ENCODE peak calls at places on chromosomes 5 and 9, in five cellular contexts. F is H1, N is adipocyte, E is stomach, D is ovary. R is an unnamed sample. For H3K4me1, the result is how much of the 10 kb centered on the place peaks cover.

GRCh38 chr5:58056546-58056945 is 403.3 kb downstream of the PLK2 start:
- DNase-seq in D (no peak), F (no peak), N (no peak), E (no peak), R (peak)

GRCh38 chr5:124036786-124037185 is 524.8 kb downstream of the CSNK1G3 start:
- DNase-seq in F (no peak), D (no peak), N (no peak), E (no peak), R (no peak)

GRCh38 chr9:104074876-104075275 is 19.2 kb upstream of the SMC2 start:
- DNase-seq in E (no peak), F (no peak), N (peak), D (no peak), R (no peak)

GRCh38 chr9:114347675-114348074 is 18.0 kb downstream of the ORM2 start:
- DNase-seq in D (no peak), F (no peak), N (no peak), E (no peak), R (no peak)

GRCh38 chr9:75054373-75055001 is 26.4 kb upstream of the CARNMT1 start:
- DNase-seq in N (no peak), F (no peak), D (no peak), E (no peak), R (no peak)

GRCh38 chr9:77735515-77735914 is 87.4 kb upstream of the GNA14 start:
- DNase-seq in F (no peak), D (no peak), E (no peak), N (no peak), R (peak)

GRCh38 chr9:90867101-90867500 is 65.5 kb downstream of the SYK start:
- DNase-seq in E (no peak), N (no peak), F (peak), D (no peak), R (no peak)

GRCh38 chr9:10403283-10403682 is 209.5 kb downstream of the PTPRD start:
- DNase-seq in E (no peak), N (no peak), F (no peak), D (no peak), R (no peak)

GRCh38 chr9:33233659-33234335 is 6.2 kb upstream of the SPINK4 start:
- DNase-seq in D (no peak), F (no peak), N (peak), E (peak), R (peak)

GRCh38 chr9:94870793-94871558 is 144.5 kb downstream of the AOPEP start:
- DNase-seq in D (no peak), E (no peak), N (no peak), F (peak), R (no peak)

GRCh38 chr9:131773911-131774379 is 34.1 kb upstream of the RAPGEF1 start:
- DNase-seq in F (peak), N (peak), D (peak), E (peak), R (peak)

GRCh38 chr9:118809160-118809625 is 560.0 kb downstream of the BRINP1 start:
- DNase-seq in N (no peak), E (no peak), F (peak), D (no peak), R (no peak)

GRCh38 chr9:116686693-116687073 is 422 bp upstream of the TRIM32 start:
- DNase-seq in D (peak), N (peak), F (no peak), E (no peak), R (no peak)

GRCh38 chr5:984774-985173 is 23.8 kb upstream of the NKD2 start:
- DNase-seq in N (no peak), D (no peak), E (no peak), F (no peak), R (no peak)

GRCh38 chr5:16574789-16575785 is 41.7 kb downstream of the RETREG1 start:
- DNase-seq in E (no peak), D (no peak), F (no peak), N (peak), R (no peak)

GRCh38 chr5:150487199-150488061 is 20.5 kb upstream of the NDST1 start:
- DNase-seq in E (peak), N (peak), F (no peak), D (peak), R (peak)

GRCh38 chr5:68746220-68747076 is 347.4 kb upstream of the SLC30A5 start:
- DNase-seq in D (no peak), E (no peak), N (no peak), F (no peak), R (no peak)

DNA sequence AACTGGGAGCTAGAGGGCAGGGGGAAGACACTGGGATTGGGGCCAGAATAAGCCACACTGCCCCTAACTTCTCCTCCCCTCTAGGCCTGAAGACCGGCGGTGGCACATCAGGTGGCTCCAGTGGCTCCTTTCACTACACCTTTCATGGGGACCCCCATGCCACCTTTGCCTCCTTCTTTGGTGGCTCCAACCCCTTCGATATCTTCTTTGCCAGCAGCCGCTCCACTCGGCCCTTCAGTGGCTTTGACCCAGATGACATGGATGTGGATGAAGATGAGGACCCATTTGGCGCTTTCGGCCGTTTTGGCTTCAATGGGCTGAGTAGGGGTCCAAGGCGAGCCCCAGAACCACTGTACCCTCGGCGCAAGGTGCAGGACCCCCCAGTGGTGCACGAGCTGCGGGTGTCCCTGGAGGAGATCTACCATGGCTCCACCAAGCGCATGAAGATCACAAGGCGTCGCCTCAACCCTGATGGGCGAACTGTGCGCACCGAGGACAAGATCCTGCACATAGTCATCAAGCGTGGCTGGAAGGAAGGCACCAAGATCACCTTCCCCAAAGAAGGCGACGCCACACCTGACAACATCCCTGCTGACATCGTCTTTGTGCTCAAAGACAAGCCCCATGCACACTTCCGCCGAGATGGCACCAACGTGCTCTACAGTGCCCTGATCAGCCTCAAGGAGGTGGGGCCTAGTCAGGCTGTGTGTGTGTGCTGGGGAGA is 6.8 kb downstream of the DNAJB5 start:
- DNase-seq in F (no peak), N (no peak), D (no peak), E (no peak), R (no peak)
- H3K4me1 ChIP-seq in F (under half), N (half or more), D (under half), E (half or more), R (under half)

GRCh38 chr5:76476639-76477038 is 73.6 kb downstream of the IQGAP2 start:
- DNase-seq in F (no peak), E (no peak), N (no peak), D (no peak), R (no peak)
- H3K4me1 ChIP-seq in F (under half), E (half or more), N (under half), D (under half), R (under half)

DNA sequence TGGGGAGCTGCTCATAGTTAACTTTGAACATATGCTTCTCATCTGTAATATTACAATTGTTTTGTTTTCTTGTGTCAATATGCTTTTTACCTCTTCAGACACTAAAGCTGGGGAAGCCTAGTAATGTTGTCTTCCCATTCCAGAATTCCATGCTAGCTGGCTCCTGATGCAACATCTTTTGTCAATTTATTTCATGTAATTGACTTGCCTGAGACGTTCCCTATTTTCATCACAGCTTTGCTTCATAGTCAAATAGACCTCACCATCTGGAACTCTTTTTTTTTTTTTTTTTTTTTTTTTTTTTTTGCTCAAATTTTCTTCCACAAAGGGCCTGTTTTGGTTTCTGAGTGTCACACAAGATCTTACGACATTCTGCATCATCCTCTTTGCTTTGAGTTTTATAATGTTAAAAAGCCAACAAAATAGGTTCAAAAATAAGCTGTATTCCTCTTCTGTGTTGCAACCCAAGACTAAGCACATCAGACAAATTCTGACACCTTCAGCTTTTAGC is 235.3 kb downstream of the NR3C1 start:
- DNase-seq in F (no peak), D (no peak), N (peak), E (no peak), R (no peak)
- H3K4me1 ChIP-seq in F (under half), D (under half), N (under half), E (under half), R (under half)

DNA sequence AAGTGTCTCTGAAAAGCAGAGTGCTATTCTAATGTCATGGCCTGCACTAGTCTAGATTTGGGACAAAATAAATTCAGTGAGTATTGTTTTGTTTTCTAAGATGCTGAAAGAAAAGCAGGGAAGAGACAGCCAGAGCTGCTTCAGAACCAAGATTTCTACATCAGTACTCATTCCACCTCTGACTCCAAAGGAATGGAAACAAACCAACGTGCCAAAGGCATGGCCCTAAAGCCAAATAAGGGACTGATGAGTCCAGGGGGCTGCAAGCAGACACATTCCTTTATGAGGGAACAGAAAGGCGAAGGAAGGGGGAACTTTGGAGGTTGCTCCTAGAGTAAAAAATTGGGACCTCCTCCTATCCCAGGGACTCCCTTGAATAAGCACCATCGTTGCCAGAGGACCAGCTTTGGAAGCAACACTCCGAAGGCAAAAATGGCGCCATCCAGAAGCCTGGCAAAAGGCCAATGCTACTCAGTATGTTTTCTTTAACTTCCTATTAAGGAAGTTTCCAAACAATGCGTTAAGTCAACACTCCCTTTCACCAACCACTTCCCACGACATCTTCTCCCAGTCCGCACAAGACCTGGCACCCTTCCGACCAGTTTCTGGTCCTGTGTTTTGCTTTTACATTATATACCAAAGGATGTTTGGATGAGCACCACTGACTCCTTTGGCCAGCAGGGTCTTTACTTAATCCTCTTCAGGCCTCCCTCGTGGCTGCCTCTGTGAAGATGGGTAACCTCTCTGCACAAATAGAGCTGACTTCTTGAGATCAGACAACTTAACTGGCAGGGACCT is 31.6 kb downstream of the ADAM19 start:
- DNase-seq in N (peak), F (no peak), E (no peak), D (peak), R (peak)
- H3K4me1 ChIP-seq in N (half or more), F (under half), E (half or more), D (under half), R (under half)

R was measured in endothelial cell of umbilical vein.